ENCODE peak calls at places on chromosomes 1 and 21, in eight cellular contexts. One of them, this sample, is unnamed.

GRCh38 chr1:236685917-236686814 is at the start of gene ACTN2:
- DNase-seq in KG1: no peak
- DNase-seq in activated CD8-positive, alpha-beta T cell treated with anti-CD3 and anti-CD28 coated beads, Interleukin-2, amount 10 ng/mL, durations not matched to agents 7 days and 5 days: peak
- DNase-seq in stimulated activated CD4-positive, alpha-beta T cell treated with anti-CD3 and anti-CD28 coated beads, Interleukin-12 subunit alpha, Interleukin-12 subunit beta, amount 100 ng/mL, for 4 hours: peak
- DNase-seq in ovary: peak
- DNase-seq in NCI-H1105: peak
- DNase-seq in tibial artery: peak
- DNase-seq in RWPE1: peak
- DNase-seq in this sample: no peak

GRCh38 chr1:35915693-35916092 is 15.2 kb upstream of the AGO3 start:
- DNase-seq in KG1: no peak
- DNase-seq in activated CD8-positive, alpha-beta T cell treated with anti-CD3 and anti-CD28 coated beads, Interleukin-2, amount 10 ng/mL, durations not matched to agents 7 days and 5 days: no peak
- DNase-seq in stimulated activated CD4-positive, alpha-beta T cell treated with anti-CD3 and anti-CD28 coated beads, Interleukin-12 subunit alpha, Interleukin-12 subunit beta, amount 100 ng/mL, for 4 hours: no peak
- DNase-seq in ovary: no peak
- DNase-seq in NCI-H1105: no peak
- DNase-seq in tibial artery: no peak
- DNase-seq in RWPE1: no peak
- DNase-seq in this sample: no peak

GRCh38 chr1:24254783-24255182 is 64.4 kb upstream of the GRHL3 start:
- DNase-seq in KG1: no peak
- DNase-seq in activated CD8-positive, alpha-beta T cell treated with anti-CD3 and anti-CD28 coated beads, Interleukin-2, amount 10 ng/mL, durations not matched to agents 7 days and 5 days: no peak
- DNase-seq in stimulated activated CD4-positive, alpha-beta T cell treated with anti-CD3 and anti-CD28 coated beads, Interleukin-12 subunit alpha, Interleukin-12 subunit beta, amount 100 ng/mL, for 4 hours: no peak
- DNase-seq in ovary: no peak
- DNase-seq in NCI-H1105: no peak
- DNase-seq in tibial artery: no peak
- DNase-seq in RWPE1: no peak
- DNase-seq in this sample: no peak

GRCh38 chr21:19322360-19322759 is 918.8 kb upstream of the TMPRSS15 start:
- DNase-seq in KG1: no peak
- DNase-seq in activated CD8-positive, alpha-beta T cell treated with anti-CD3 and anti-CD28 coated beads, Interleukin-2, amount 10 ng/mL, durations not matched to agents 7 days and 5 days: no peak
- DNase-seq in stimulated activated CD4-positive, alpha-beta T cell treated with anti-CD3 and anti-CD28 coated beads, Interleukin-12 subunit alpha, Interleukin-12 subunit beta, amount 100 ng/mL, for 4 hours: no peak
- DNase-seq in ovary: no peak
- DNase-seq in NCI-H1105: no peak
- DNase-seq in tibial artery: no peak
- DNase-seq in RWPE1: no peak
- DNase-seq in this sample: no peak

GRCh38 chr1:15218287-15219279 is 28.4 kb upstream of the FHAD1 start:
- DNase-seq in KG1: no peak
- DNase-seq in activated CD8-positive, alpha-beta T cell treated with anti-CD3 and anti-CD28 coated beads, Interleukin-2, amount 10 ng/mL, durations not matched to agents 7 days and 5 days: no peak
- DNase-seq in stimulated activated CD4-positive, alpha-beta T cell treated with anti-CD3 and anti-CD28 coated beads, Interleukin-12 subunit alpha, Interleukin-12 subunit beta, amount 100 ng/mL, for 4 hours: no peak
- DNase-seq in ovary: no peak
- DNase-seq in NCI-H1105: no peak
- DNase-seq in tibial artery: no peak
- DNase-seq in RWPE1: no peak
- DNase-seq in this sample: peak

GRCh38 chr1:169890761-169891538 is 2.7 kb downstream of the SCYL3 start:
- DNase-seq in KG1: no peak
- DNase-seq in activated CD8-positive, alpha-beta T cell treated with anti-CD3 and anti-CD28 coated beads, Interleukin-2, amount 10 ng/mL, durations not matched to agents 7 days and 5 days: peak
- DNase-seq in stimulated activated CD4-positive, alpha-beta T cell treated with anti-CD3 and anti-CD28 coated beads, Interleukin-12 subunit alpha, Interleukin-12 subunit beta, amount 100 ng/mL, for 4 hours: no peak
- DNase-seq in ovary: no peak
- DNase-seq in NCI-H1105: no peak
- DNase-seq in tibial artery: no peak
- DNase-seq in RWPE1: no peak
- DNase-seq in this sample: peak

GRCh38 chr1:109931189-109931672 is 20.6 kb downstream of the CSF1 start:
- DNase-seq in KG1: no peak
- DNase-seq in activated CD8-positive, alpha-beta T cell treated with anti-CD3 and anti-CD28 coated beads, Interleukin-2, amount 10 ng/mL, durations not matched to agents 7 days and 5 days: no peak
- DNase-seq in stimulated activated CD4-positive, alpha-beta T cell treated with anti-CD3 and anti-CD28 coated beads, Interleukin-12 subunit alpha, Interleukin-12 subunit beta, amount 100 ng/mL, for 4 hours: no peak
- DNase-seq in ovary: peak
- DNase-seq in NCI-H1105: no peak
- DNase-seq in tibial artery: peak
- DNase-seq in RWPE1: no peak
- DNase-seq in this sample: peak

GRCh38 chr1:180178511-180179161 is 24.0 kb downstream of the QSOX1 start:
- DNase-seq in KG1: peak
- DNase-seq in activated CD8-positive, alpha-beta T cell treated with anti-CD3 and anti-CD28 coated beads, Interleukin-2, amount 10 ng/mL, durations not matched to agents 7 days and 5 days: peak
- DNase-seq in stimulated activated CD4-positive, alpha-beta T cell treated with anti-CD3 and anti-CD28 coated beads, Interleukin-12 subunit alpha, Interleukin-12 subunit beta, amount 100 ng/mL, for 4 hours: peak
- DNase-seq in ovary: peak
- DNase-seq in NCI-H1105: peak
- DNase-seq in tibial artery: no peak
- DNase-seq in RWPE1: peak
- DNase-seq in this sample: peak

GRCh38 chr1:109639063-109639840 is 16.6 kb upstream of the GSTM4 start:
- DNase-seq in KG1: no peak
- DNase-seq in activated CD8-positive, alpha-beta T cell treated with anti-CD3 and anti-CD28 coated beads, Interleukin-2, amount 10 ng/mL, durations not matched to agents 7 days and 5 days: peak
- DNase-seq in stimulated activated CD4-positive, alpha-beta T cell treated with anti-CD3 and anti-CD28 coated beads, Interleukin-12 subunit alpha, Interleukin-12 subunit beta, amount 100 ng/mL, for 4 hours: no peak
- DNase-seq in ovary: no peak
- DNase-seq in NCI-H1105: no peak
- DNase-seq in tibial artery: peak
- DNase-seq in RWPE1: no peak
- DNase-seq in this sample: peak

GRCh38 chr1:7230121-7230895 is 445.1 kb downstream of the CAMTA1 start:
- DNase-seq in KG1: no peak
- DNase-seq in activated CD8-positive, alpha-beta T cell treated with anti-CD3 and anti-CD28 coated beads, Interleukin-2, amount 10 ng/mL, durations not matched to agents 7 days and 5 days: peak
- DNase-seq in stimulated activated CD4-positive, alpha-beta T cell treated with anti-CD3 and anti-CD28 coated beads, Interleukin-12 subunit alpha, Interleukin-12 subunit beta, amount 100 ng/mL, for 4 hours: no peak
- DNase-seq in ovary: no peak
- DNase-seq in NCI-H1105: no peak
- DNase-seq in tibial artery: no peak
- DNase-seq in RWPE1: no peak
- DNase-seq in this sample: no peak

GRCh38 chr1:229249854-229250644 is 20.9 kb upstream of the RAB4A start:
- DNase-seq in KG1: peak
- DNase-seq in activated CD8-positive, alpha-beta T cell treated with anti-CD3 and anti-CD28 coated beads, Interleukin-2, amount 10 ng/mL, durations not matched to agents 7 days and 5 days: no peak
- DNase-seq in stimulated activated CD4-positive, alpha-beta T cell treated with anti-CD3 and anti-CD28 coated beads, Interleukin-12 subunit alpha, Interleukin-12 subunit beta, amount 100 ng/mL, for 4 hours: no peak
- DNase-seq in ovary: no peak
- DNase-seq in NCI-H1105: no peak
- DNase-seq in tibial artery: no peak
- DNase-seq in RWPE1: no peak
- DNase-seq in this sample: no peak

GRCh38 chr1:119712342-119713038 is 756 bp downstream of the PHGDH start:
- DNase-seq in KG1: peak
- DNase-seq in activated CD8-positive, alpha-beta T cell treated with anti-CD3 and anti-CD28 coated beads, Interleukin-2, amount 10 ng/mL, durations not matched to agents 7 days and 5 days: peak
- DNase-seq in stimulated activated CD4-positive, alpha-beta T cell treated with anti-CD3 and anti-CD28 coated beads, Interleukin-12 subunit alpha, Interleukin-12 subunit beta, amount 100 ng/mL, for 4 hours: peak
- DNase-seq in ovary: peak
- DNase-seq in NCI-H1105: peak
- DNase-seq in tibial artery: peak
- DNase-seq in RWPE1: peak
- DNase-seq in this sample: peak

GRCh38 chr1:178122283-178122682 is 28.4 kb downstream of the RASAL2 start:
- DNase-seq in KG1: no peak
- DNase-seq in activated CD8-positive, alpha-beta T cell treated with anti-CD3 and anti-CD28 coated beads, Interleukin-2, amount 10 ng/mL, durations not matched to agents 7 days and 5 days: no peak
- DNase-seq in stimulated activated CD4-positive, alpha-beta T cell treated with anti-CD3 and anti-CD28 coated beads, Interleukin-12 subunit alpha, Interleukin-12 subunit beta, amount 100 ng/mL, for 4 hours: no peak
- DNase-seq in ovary: no peak
- DNase-seq in NCI-H1105: no peak
- DNase-seq in tibial artery: no peak
- DNase-seq in RWPE1: no peak
- DNase-seq in this sample: no peak

GRCh38 chr1:155910621-155911121 is 478 bp downstream of the RIT1 start:
- DNase-seq in KG1: no peak
- DNase-seq in activated CD8-positive, alpha-beta T cell treated with anti-CD3 and anti-CD28 coated beads, Interleukin-2, amount 10 ng/mL, durations not matched to agents 7 days and 5 days: peak
- DNase-seq in stimulated activated CD4-positive, alpha-beta T cell treated with anti-CD3 and anti-CD28 coated beads, Interleukin-12 subunit alpha, Interleukin-12 subunit beta, amount 100 ng/mL, for 4 hours: no peak
- DNase-seq in ovary: peak
- DNase-seq in NCI-H1105: peak
- DNase-seq in tibial artery: no peak
- DNase-seq in RWPE1: peak
- DNase-seq in this sample: peak

GRCh38 chr1:234452566-234452965 is 26.4 kb downstream of the TARBP1 start:
- DNase-seq in KG1: no peak
- DNase-seq in activated CD8-positive, alpha-beta T cell treated with anti-CD3 and anti-CD28 coated beads, Interleukin-2, amount 10 ng/mL, durations not matched to agents 7 days and 5 days: no peak
- DNase-seq in stimulated activated CD4-positive, alpha-beta T cell treated with anti-CD3 and anti-CD28 coated beads, Interleukin-12 subunit alpha, Interleukin-12 subunit beta, amount 100 ng/mL, for 4 hours: no peak
- DNase-seq in ovary: no peak
- DNase-seq in NCI-H1105: no peak
- DNase-seq in tibial artery: no peak
- DNase-seq in RWPE1: no peak
- DNase-seq in this sample: no peak

GRCh38 chr1:8170059-8170835 is 144.1 kb upstream of the ERRFI1 start:
- DNase-seq in KG1: no peak
- DNase-seq in activated CD8-positive, alpha-beta T cell treated with anti-CD3 and anti-CD28 coated beads, Interleukin-2, amount 10 ng/mL, durations not matched to agents 7 days and 5 days: no peak
- DNase-seq in stimulated activated CD4-positive, alpha-beta T cell treated with anti-CD3 and anti-CD28 coated beads, Interleukin-12 subunit alpha, Interleukin-12 subunit beta, amount 100 ng/mL, for 4 hours: no peak
- DNase-seq in ovary: peak
- DNase-seq in NCI-H1105: no peak
- DNase-seq in tibial artery: no peak
- DNase-seq in RWPE1: no peak
- DNase-seq in this sample: no peak

GRCh38 chr1:69738458-69738857 is 170.7 kb downstream of the LRRC7 start:
- DNase-seq in KG1: no peak
- DNase-seq in activated CD8-positive, alpha-beta T cell treated with anti-CD3 and anti-CD28 coated beads, Interleukin-2, amount 10 ng/mL, durations not matched to agents 7 days and 5 days: no peak
- DNase-seq in stimulated activated CD4-positive, alpha-beta T cell treated with anti-CD3 and anti-CD28 coated beads, Interleukin-12 subunit alpha, Interleukin-12 subunit beta, amount 100 ng/mL, for 4 hours: no peak
- DNase-seq in ovary: no peak
- DNase-seq in NCI-H1105: no peak
- DNase-seq in tibial artery: no peak
- DNase-seq in RWPE1: no peak
- DNase-seq in this sample: no peak

GRCh38 chr1:38133304-38133703 is 86.7 kb upstream of the POU3F1 start:
- DNase-seq in KG1: no peak
- DNase-seq in activated CD8-positive, alpha-beta T cell treated with anti-CD3 and anti-CD28 coated beads, Interleukin-2, amount 10 ng/mL, durations not matched to agents 7 days and 5 days: no peak
- DNase-seq in stimulated activated CD4-positive, alpha-beta T cell treated with anti-CD3 and anti-CD28 coated beads, Interleukin-12 subunit alpha, Interleukin-12 subunit beta, amount 100 ng/mL, for 4 hours: no peak
- DNase-seq in ovary: no peak
- DNase-seq in NCI-H1105: no peak
- DNase-seq in tibial artery: no peak
- DNase-seq in RWPE1: no peak
- DNase-seq in this sample: no peak

GRCh38 chr1:31376374-31377134 is 3.7 kb upstream of the FABP3 start:
- DNase-seq in KG1: no peak
- DNase-seq in activated CD8-positive, alpha-beta T cell treated with anti-CD3 and anti-CD28 coated beads, Interleukin-2, amount 10 ng/mL, durations not matched to agents 7 days and 5 days: no peak
- DNase-seq in stimulated activated CD4-positive, alpha-beta T cell treated with anti-CD3 and anti-CD28 coated beads, Interleukin-12 subunit alpha, Interleukin-12 subunit beta, amount 100 ng/mL, for 4 hours: no peak
- DNase-seq in ovary: no peak
- DNase-seq in NCI-H1105: peak
- DNase-seq in tibial artery: no peak
- DNase-seq in RWPE1: peak
- DNase-seq in this sample: no peak

GRCh38 chr1:170758992-170759391 is 95.1 kb downstream of the PRRX1 start:
- DNase-seq in KG1: no peak
- DNase-seq in activated CD8-positive, alpha-beta T cell treated with anti-CD3 and anti-CD28 coated beads, Interleukin-2, amount 10 ng/mL, durations not matched to agents 7 days and 5 days: no peak
- DNase-seq in stimulated activated CD4-positive, alpha-beta T cell treated with anti-CD3 and anti-CD28 coated beads, Interleukin-12 subunit alpha, Interleukin-12 subunit beta, amount 100 ng/mL, for 4 hours: no peak
- DNase-seq in ovary: no peak
- DNase-seq in NCI-H1105: no peak
- DNase-seq in tibial artery: no peak
- DNase-seq in RWPE1: no peak
- DNase-seq in this sample: no peak

GRCh38 chr1:231779081-231779480 is 152.5 kb downstream of the DISC1 start:
- DNase-seq in KG1: no peak
- DNase-seq in activated CD8-positive, alpha-beta T cell treated with anti-CD3 and anti-CD28 coated beads, Interleukin-2, amount 10 ng/mL, durations not matched to agents 7 days and 5 days: no peak
- DNase-seq in stimulated activated CD4-positive, alpha-beta T cell treated with anti-CD3 and anti-CD28 coated beads, Interleukin-12 subunit alpha, Interleukin-12 subunit beta, amount 100 ng/mL, for 4 hours: no peak
- DNase-seq in ovary: no peak
- DNase-seq in NCI-H1105: no peak
- DNase-seq in tibial artery: no peak
- DNase-seq in RWPE1: no peak
- DNase-seq in this sample: no peak

GRCh38 chr1:46043491-46044017 is 88.9 kb downstream of the PIK3R3 start:
- DNase-seq in KG1: peak
- DNase-seq in activated CD8-positive, alpha-beta T cell treated with anti-CD3 and anti-CD28 coated beads, Interleukin-2, amount 10 ng/mL, durations not matched to agents 7 days and 5 days: no peak
- DNase-seq in stimulated activated CD4-positive, alpha-beta T cell treated with anti-CD3 and anti-CD28 coated beads, Interleukin-12 subunit alpha, Interleukin-12 subunit beta, amount 100 ng/mL, for 4 hours: no peak
- DNase-seq in ovary: no peak
- DNase-seq in NCI-H1105: no peak
- DNase-seq in tibial artery: no peak
- DNase-seq in RWPE1: no peak
- DNase-seq in this sample: no peak

GRCh38 chr21:16193758-16194606 is 464.2 kb downstream of the USP25 start:
- DNase-seq in KG1: peak
- DNase-seq in activated CD8-positive, alpha-beta T cell treated with anti-CD3 and anti-CD28 coated beads, Interleukin-2, amount 10 ng/mL, durations not matched to agents 7 days and 5 days: peak
- DNase-seq in stimulated activated CD4-positive, alpha-beta T cell treated with anti-CD3 and anti-CD28 coated beads, Interleukin-12 subunit alpha, Interleukin-12 subunit beta, amount 100 ng/mL, for 4 hours: no peak
- DNase-seq in ovary: peak
- DNase-seq in NCI-H1105: no peak
- DNase-seq in tibial artery: peak
- DNase-seq in RWPE1: peak
- DNase-seq in this sample: no peak

GRCh38 chr1:109794319-109795132 is 30.8 kb upstream of the EPS8L3 start:
- DNase-seq in KG1: peak
- DNase-seq in activated CD8-positive, alpha-beta T cell treated with anti-CD3 and anti-CD28 coated beads, Interleukin-2, amount 10 ng/mL, durations not matched to agents 7 days and 5 days: no peak
- DNase-seq in stimulated activated CD4-positive, alpha-beta T cell treated with anti-CD3 and anti-CD28 coated beads, Interleukin-12 subunit alpha, Interleukin-12 subunit beta, amount 100 ng/mL, for 4 hours: no peak
- DNase-seq in ovary: no peak
- DNase-seq in NCI-H1105: no peak
- DNase-seq in tibial artery: peak
- DNase-seq in RWPE1: no peak
- DNase-seq in this sample: no peak

This sample was measured in PC-9.